ENCODE peak calls at places on chromosomes 11 and 22, in nine cellular contexts. I is ACHN, W is DMS153, C is GM04504, D is C1 segment of cervical spinal cord, U is HCT116, Z is hypothalamus, E is mesenchymal stem cell, A is HFF-Myc. J is an unnamed sample.

GRCh38 chr11:117010808-117011540 is 87.3 kb downstream of the SIK3 start:
- DNase-seq in A (peak), E (peak), Z (no peak), I (no peak), D (no peak), C (peak), W (no peak), U (no peak), J (peak)

GRCh38 chr11:102580185-102580951 is 44.8 kb downstream of the MMP20 start:
- DNase-seq in W (no peak), Z (no peak), I (no peak), C (no peak), E (no peak), A (no peak), U (no peak), D (no peak), J (no peak)

GRCh38 chr11:15697437-15698236 is 582.9 kb downstream of the INSC start:
- DNase-seq in Z (no peak), A (no peak), U (no peak), W (no peak), C (no peak), E (no peak), I (no peak), D (no peak), J (no peak)

GRCh38 chr22:27129266-27129665 is 471.9 kb downstream of the MIAT start:
- DNase-seq in E (peak), I (no peak), U (no peak), W (no peak), C (no peak), D (no peak), Z (no peak), A (no peak), J (no peak)

GRCh38 chr11:1761110-1761856 is 2.4 kb downstream of the CTSD start:
- DNase-seq in C (no peak), I (no peak), Z (no peak), D (no peak), A (no peak), E (no peak), U (no peak), W (no peak), J (no peak)

GRCh38 chr11:88175004-88175706 is at the start of gene RAB38:
- DNase-seq in U (peak), A (no peak), Z (no peak), W (no peak), E (peak), C (no peak), I (peak), D (no peak), J (no peak)

GRCh38 chr22:29265929-29266328 is 1.9 kb downstream of the RHBDD3 start:
- DNase-seq in D (no peak), W (no peak), I (no peak), A (no peak), C (no peak), U (no peak), E (no peak), Z (no peak), J (no peak)

GRCh38 chr11:100932474-100933100 is 197.0 kb downstream of the PGR start:
- DNase-seq in W (no peak), Z (no peak), A (peak), D (no peak), E (peak), C (no peak), U (peak), I (peak), J (no peak)

GRCh38 chr11:94623120-94623735 is 56.1 kb downstream of the PIWIL4 start:
- DNase-seq in W (peak), A (peak), I (peak), D (no peak), Z (no peak), C (peak), E (peak), U (peak), J (peak)

GRCh38 chr11:67632175-67632981 is 2.6 kb upstream of the NUDT8 start:
- DNase-seq in C (no peak), U (no peak), D (no peak), W (no peak), A (no peak), Z (no peak), I (no peak), E (no peak), J (no peak)

GRCh38 chr22:34966980-34967379 is 99.0 kb upstream of the ISX start:
- DNase-seq in D (no peak), Z (no peak), E (no peak), W (no peak), U (no peak), A (no peak), I (peak), C (no peak), J (no peak)

GRCh38 chr22:49272546-49273125 is 555.0 kb downstream of the BRD1 start:
- DNase-seq in A (no peak), Z (no peak), I (no peak), C (no peak), W (no peak), U (no peak), D (no peak), E (no peak), J (no peak)

GRCh38 chr11:1297576-1298473 is 11.6 kb downstream of the TOLLIP start:
- DNase-seq in W (no peak), U (no peak), C (no peak), I (no peak), Z (no peak), A (no peak), E (no peak), D (no peak), J (no peak)

GRCh38 chr11:92697461-92698314 is 271.8 kb upstream of the MTNR1B start:
- DNase-seq in I (no peak), W (no peak), Z (no peak), E (no peak), U (no peak), A (no peak), C (no peak), D (no peak), J (no peak)

GRCh38 chr22:50186789-50187523 is 1.2 kb downstream of the TRABD start:
- DNase-seq in W (no peak), D (no peak), Z (no peak), A (no peak), U (no peak), I (no peak), C (no peak), E (peak), J (no peak)

GRCh38 chr11:16893456-16894076 is 120.6 kb downstream of the PLEKHA7 start:
- DNase-seq in Z (no peak), U (no peak), I (no peak), A (no peak), C (no peak), D (no peak), W (no peak), E (no peak), J (no peak)

GRCh38 chr22:37747090-37747714 is 50.4 kb downstream of the TRIOBP start:
- DNase-seq in Z (no peak), I (no peak), U (no peak), D (no peak), E (peak), W (no peak), C (no peak), A (no peak), J (no peak)

GRCh38 chr11:116885951-116886629 is 48.7 kb upstream of the APOA1 start:
- DNase-seq in D (no peak), E (peak), I (no peak), C (no peak), Z (no peak), W (no peak), A (no peak), U (no peak), J (no peak)

GRCh38 chr22:24938741-24939341 is 7.7 kb downstream of the LHFPL7 start:
- DNase-seq in U (no peak), Z (no peak), I (peak), W (peak), C (no peak), D (no peak), A (no peak), E (peak), J (no peak)

GRCh38 chr11:85809191-85809590 is 1.8 kb downstream of the SYTL2 start:
- DNase-seq in A (no peak), D (no peak), W (no peak), I (no peak), U (no peak), E (no peak), Z (no peak), C (no peak), J (no peak)

GRCh38 chr11:2533642-2534115 is 88.9 kb downstream of the KCNQ1 start:
- DNase-seq in C (peak), Z (no peak), U (peak), D (no peak), I (peak), A (peak), E (peak), W (peak), J (peak)

GRCh38 chr11:848988-849824 is 6.6 kb downstream of the TSPAN4 start:
- DNase-seq in Z (no peak), D (no peak), A (no peak), I (no peak), U (no peak), W (no peak), E (peak), C (no peak), J (no peak)

GRCh38 chr11:13225058-13226001 is 52.3 kb upstream of the BMAL1 start:
- DNase-seq in A (no peak), E (no peak), U (no peak), C (no peak), W (no peak), I (peak), D (no peak), Z (no peak), J (no peak)

GRCh38 chr11:115528217-115528616 is 24.0 kb upstream of the CADM1 start:
- DNase-seq in Z (no peak), U (no peak), I (no peak), C (no peak), E (peak), W (no peak), A (no peak), D (no peak), J (no peak)

GRCh38 chr11:19220903-19221682 is 19.3 kb upstream of the CSRP3 start:
- DNase-seq in D (no peak), W (no peak), C (no peak), Z (no peak), A (no peak), I (no peak), E (no peak), U (no peak), J (no peak)

J was measured in glomerular endothelial cell.